ENCODE peak calls at places on chromosomes 3 and 15, in four cellular contexts. U is fibroblast of pulmonary artery, D is upper lobe of right lung, H is mesendoderm. M is an unnamed sample.

GRCh38 chr3:53478921-53479664 is 15.3 kb upstream of the CACNA1D start:
- DNase-seq in H (peak; percentile 22), D (no peak), U (no peak), M (no peak)

GRCh38 chr3:177679568-177680441 is 482.5 kb upstream of the TBL1XR1 start:
- DNase-seq in U (peak; percentile 49), D (no peak), H (peak; percentile 79), M (peak; percentile 67)

GRCh38 chr3:535566-536416 is 339.2 kb downstream of the CHL1 start:
- DNase-seq in H (peak; percentile 56), U (peak; percentile 10), D (peak; percentile 71), M (peak; percentile 22)

GRCh38 chr3:179449621-179450020 is 1.6 kb downstream of the GNB4 start:
- DNase-seq in H (no peak), D (no peak), U (peak; percentile 24), M (peak; percentile 30)

GRCh38 chr3:120111898-120112297 is 17.7 kb upstream of the GSK3B start:
- DNase-seq in H (no peak), U (no peak), D (no peak), M (no peak)

GRCh38 chr3:129897026-129897425 is 3.5 kb upstream of the TMCC1 start:
- DNase-seq in H (no peak), U (no peak), D (no peak), M (no peak)

GRCh38 chr15:70775160-70775559 is 11.8 kb upstream of the UACA start:
- DNase-seq in H (no peak), D (no peak), U (peak; percentile 65), M (peak; percentile 91)

GRCh38 chr3:5258526-5258925 is 71.0 kb downstream of the EDEM1 start:
- DNase-seq in U (no peak), D (no peak), H (no peak), M (no peak)

GRCh38 chr3:124053871-124054270 is 61.9 kb upstream of the ROPN1 start:
- DNase-seq in H (no peak), U (no peak), D (no peak), M (no peak)

GRCh38 chr3:119599558-119600174 is 2.0 kb downstream of the PLA1A start:
- DNase-seq in D (no peak), H (no peak), U (no peak), M (no peak)

GRCh38 chr3:52280046-52280445 is 1.6 kb upstream of the WDR82 start:
- DNase-seq in H (no peak), D (no peak), U (peak; percentile 70), M (peak; percentile 35)

GRCh38 chr3:123281929-123282328 is 80.2 kb downstream of the SEC22A start:
- DNase-seq in U (no peak), H (no peak), D (no peak), M (no peak)

GRCh38 chr15:71313806-71314205 is 198.5 kb downstream of the THSD4 start:
- DNase-seq in D (no peak), H (no peak), U (no peak), M (no peak)

GRCh38 chr3:159237221-159237620 is 435.4 kb downstream of the MFSD1 start:
- DNase-seq in D (no peak), U (no peak), H (no peak), M (peak; percentile 17)

GRCh38 chr15:38652998-38653397 is 88.4 kb upstream of the RASGRP1 start:
- DNase-seq in D (no peak), U (no peak), H (no peak), M (no peak)

GRCh38 chr15:38651328-38652038 is 86.9 kb upstream of the RASGRP1 start:
- DNase-seq in U (no peak), D (no peak), H (peak; percentile 57), M (no peak)

GRCh38 chr15:38650384-38650783 is 85.8 kb upstream of the RASGRP1 start:
- DNase-seq in H (no peak), D (no peak), U (no peak), M (no peak)

GRCh38 chr15:38652183-38652794 is 87.7 kb upstream of the RASGRP1 start:
- DNase-seq in H (no peak), D (no peak), U (no peak), M (no peak)

DNA sequence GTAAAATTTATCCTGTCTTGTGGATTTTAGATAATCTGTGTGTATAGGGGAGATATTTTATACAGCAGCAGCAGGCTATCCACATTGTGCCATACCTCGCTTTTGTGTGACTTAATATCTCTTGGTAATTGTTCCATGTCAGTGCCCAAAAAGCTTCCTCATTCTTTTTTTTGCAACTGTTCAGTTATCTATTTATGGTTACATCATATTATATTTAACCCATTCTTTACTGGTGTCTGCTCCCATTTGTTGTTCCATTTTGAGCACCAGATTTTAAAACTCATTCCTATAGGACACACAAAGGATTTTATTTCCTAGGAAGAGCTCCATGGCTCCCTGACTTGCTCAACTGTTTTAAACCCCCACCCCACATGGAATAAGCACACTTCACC is 86.3 kb upstream of the RASGRP1 start:
- DNase-seq in H (no peak), D (no peak), U (no peak), M (no peak)
- H3K4me3 ChIP-seq in H (no peak overlapping the region), D (no peak overlapping the region), U (no peak overlapping the region), M (no peak overlapping the region)

DNA sequence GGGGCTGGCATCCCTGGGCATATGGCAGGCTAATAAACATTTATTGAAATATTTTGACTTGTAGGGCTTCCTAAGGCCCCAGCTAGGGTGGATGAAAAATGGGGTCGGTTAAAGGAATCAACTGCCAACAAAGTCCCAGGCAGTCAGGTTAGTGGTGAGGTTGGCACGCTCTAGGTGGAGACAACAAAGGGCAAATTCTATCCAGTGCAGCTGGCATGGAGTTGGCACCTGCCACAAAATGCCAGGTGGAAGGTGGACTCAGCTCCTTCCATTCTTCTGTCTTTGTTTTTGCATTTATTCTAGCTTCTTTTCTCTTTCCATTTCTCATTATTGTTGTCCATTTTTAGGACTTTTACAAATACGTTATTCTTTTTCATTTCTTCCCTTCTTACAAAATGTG is 31.0 kb downstream of the LCMT2 start:
- DNase-seq in D (no peak), U (no peak), H (no peak), M (no peak)
- H3K4me3 ChIP-seq in D (no peak overlapping the region), U (no peak overlapping the region), H (no peak overlapping the region), M (no peak overlapping the region)

GRCh38 chr3:154428369-154429206 is 1.4 kb downstream of the GPR149 start:
- DNase-seq in U (peak; percentile 0), D (peak; percentile 59), H (peak; percentile 55), M (no peak)
- H3K4me3 ChIP-seq in U (no peak overlapping the region), D (peak overlapping the region; percentile 21), H (peak overlapping the region; percentile 25), M (no peak overlapping the region)

GRCh38 chr3:108133858-108134554 is 43.2 kb upstream of the CD47 start:
- DNase-seq in U (peak; percentile 18), D (no peak), H (no peak), M (no peak)

GRCh38 chr3:108131795-108132134 is 40.9 kb upstream of the CD47 start:
- DNase-seq in D (no peak), U (no peak), H (no peak), M (no peak)

GRCh38 chr3:108136888-108137814 is 46.3 kb upstream of the CD47 start:
- DNase-seq in D (no peak), H (no peak), U (no peak), M (no peak)

GRCh38 chr3:108132727-108133373 is 42.0 kb upstream of the CD47 start:
- DNase-seq in H (no peak), U (peak; percentile 31), D (no peak), M (peak; percentile 47)

DNA sequence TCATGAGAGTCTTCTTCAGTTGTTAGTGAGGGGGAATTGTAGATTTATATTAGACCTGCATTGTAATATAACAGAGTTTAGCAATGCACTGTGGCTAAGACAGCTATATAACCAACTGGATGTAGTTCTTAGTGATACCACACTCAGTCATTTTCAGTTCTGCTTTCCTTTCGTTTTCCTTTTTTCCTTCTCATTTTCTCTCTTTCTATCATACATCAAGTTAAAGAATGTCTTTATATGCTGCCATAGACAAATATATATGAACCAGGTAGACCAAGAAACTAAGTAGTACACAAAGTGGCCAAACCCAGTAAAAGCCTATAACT is 43.7 kb upstream of the CD47 start:
- DNase-seq in U (no peak), H (no peak), D (no peak), M (no peak)
- H3K4me3 ChIP-seq in U (no peak overlapping the region), H (no peak overlapping the region), D (no peak overlapping the region), M (no peak overlapping the region)

DNA sequence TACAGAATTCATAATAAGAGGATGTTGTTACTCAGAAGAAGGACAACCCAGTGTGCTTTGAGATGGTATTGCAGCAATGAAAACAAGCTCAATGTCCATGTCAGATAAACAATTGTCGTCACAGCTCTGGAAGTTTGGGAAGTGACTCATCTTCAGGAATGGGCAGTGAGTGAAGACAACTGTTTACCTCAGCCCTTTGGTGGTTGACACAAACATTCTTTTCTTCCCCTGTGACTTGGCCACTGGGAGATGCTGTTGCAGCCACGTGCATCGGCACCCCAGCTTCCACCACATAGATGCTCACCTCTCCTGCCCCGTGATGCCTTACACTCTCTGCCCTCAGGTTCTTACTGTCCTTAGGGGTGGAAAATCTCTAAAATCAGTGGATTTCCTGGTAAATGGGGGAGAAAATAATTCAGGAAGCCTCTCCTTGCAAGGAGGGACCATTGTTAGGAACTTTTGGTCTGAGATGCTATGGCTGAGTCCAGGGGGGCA is 114.1 kb upstream of the GALNT15 start:
- DNase-seq in U (peak; percentile 100), H (peak; percentile 97), D (no peak), M (peak; percentile 100)
- H3K4me3 ChIP-seq in U (no peak overlapping the region), H (no peak overlapping the region), D (no peak overlapping the region), M (no peak overlapping the region)